ENCODE peak calls at places on chromosomes 7 and 10, in six cellular contexts. L is HAP-1; O is hypothalamus; P is breast epithelium; I is stimulated activated naive CD8-positive, alpha-beta T cell treated with anti-CD3 and anti-CD28 coated beads, Interleukin-15, amount 100 ng/mL, for 72 hours; U is renal cortical epithelial cell. T is an unnamed sample.

GRCh38 chr10:129658673-129659072 is 191.6 kb downstream of the MGMT start:
- DNase-seq in U (no peak), O (no peak), L (peak), P (no peak), I (no peak), T (no peak)

GRCh38 chr7:13050703-13051102 is 363.3 kb downstream of the ARL4A start:
- DNase-seq in I (no peak), O (no peak), P (no peak), U (peak), L (no peak), T (no peak)

GRCh38 chr10:26790596-26790995 is 70.2 kb downstream of the ABI1 start:
- DNase-seq in O (no peak), L (no peak), U (no peak), I (no peak), P (no peak), T (no peak)

GRCh38 chr7:133268355-133268754 is 15.5 kb downstream of the EXOC4 start:
- DNase-seq in P (no peak), O (no peak), L (no peak), U (no peak), I (no peak), T (no peak)

GRCh38 chr10:75974080-75974479 is 542.7 kb downstream of the LRMDA start:
- DNase-seq in U (no peak), L (no peak), I (no peak), O (no peak), P (no peak), T (no peak)

GRCh38 chr10:21811245-21811585 is 192.3 kb downstream of the DNAJC1 start:
- DNase-seq in U (no peak), I (no peak), L (no peak), P (no peak), O (no peak), T (no peak)

GRCh38 chr10:131657985-131658330 is 242.8 kb upstream of the PPP2R2D start:
- DNase-seq in I (no peak), P (peak), U (no peak), O (no peak), L (no peak), T (no peak)

GRCh38 chr10:128058106-128058745 is 68.0 kb downstream of the MKI67 start:
- DNase-seq in P (no peak), O (no peak), U (no peak), I (no peak), L (no peak), T (no peak)

GRCh38 chr10:108911814-108912541 is 1011.3 kb downstream of the XPNPEP1 start:
- DNase-seq in P (peak), O (peak), L (peak), U (peak), I (no peak), T (no peak)

GRCh38 chr7:158861936-158862704 is 5.8 kb downstream of the DYNC2I1 start:
- DNase-seq in I (no peak), P (no peak), O (no peak), L (no peak), U (no peak), T (no peak)